ENCODE peak calls at places on chromosomes 6 and 20, in nine cellular contexts. Z is small intestine; O is mesendoderm; J is HCT116; K is sigmoid colon; U is OCI-LY7; E is hepatocyte; X is CD8-positive, alpha-beta memory T cell; A is HepG2. S is an unnamed sample. For H3K4me1, the result is how much of the 10 kb centered on the place peaks cover.

GRCh38 chr6:137829641-137830083 is 37.4 kb upstream of the TNFAIP3 start:
- DNase-seq in Z (peak), O (no peak), J (no peak), K (no peak), U (no peak), E (peak), X (no peak), A (no peak), S (no peak)

GRCh38 chr6:147071786-147072185 is 132.4 kb upstream of the STXBP5 start:
- DNase-seq in Z (no peak), O (no peak), J (no peak), K (no peak), U (no peak), E (no peak), X (no peak), A (no peak), S (no peak)

GRCh38 chr20:19433371-19434316 is 221.2 kb downstream of the SLC24A3 start:
- DNase-seq in Z (no peak), O (no peak), J (no peak), K (no peak), U (no peak), E (no peak), X (no peak), A (no peak), S (no peak)

GRCh38 chr6:111625511-111626331 is 20.0 kb upstream of the TRAF3IP2 start:
- DNase-seq in Z (peak), O (peak), J (no peak), K (peak), U (no peak), E (no peak), X (no peak), A (no peak), S (peak)

GRCh38 chr6:140269766-140270165 is 895.3 kb upstream of the CITED2 start:
- DNase-seq in Z (no peak), O (no peak), J (no peak), K (no peak), U (no peak), E (no peak), X (no peak), A (no peak), S (no peak)

GRCh38 chr6:167913699-167914098 is 83.8 kb upstream of the KIF25 start:
- DNase-seq in Z (no peak), O (no peak), J (no peak), K (no peak), U (no peak), E (no peak), X (no peak), A (no peak), S (no peak)

GRCh38 chr6:113805167-113805835 is 51.8 kb upstream of the MARCKS start:
- DNase-seq in Z (no peak), O (no peak), J (no peak), K (no peak), U (peak), E (no peak), X (no peak), A (no peak), S (no peak)

GRCh38 chr6:93779086-93779858 is 359.9 kb upstream of the EPHA7 start:
- DNase-seq in Z (no peak), O (peak), J (no peak), K (no peak), U (no peak), E (peak), X (no peak), A (no peak), S (peak)

GRCh38 chr20:56506103-56506502 is 18.4 kb upstream of the FAM209A start:
- DNase-seq in Z (no peak), O (no peak), J (no peak), K (no peak), U (no peak), E (no peak), X (no peak), A (no peak), S (no peak)

GRCh38 chr6:55379486-55379885 is 52.2 kb downstream of the GFRAL start:
- DNase-seq in Z (no peak), O (no peak), J (no peak), K (no peak), U (no peak), E (no peak), X (no peak), A (no peak), S (no peak)

GRCh38 chr6:27178001-27178730 is 69.3 kb upstream of the PRSS16 start:
- DNase-seq in Z (peak), O (peak), J (peak), K (peak), U (peak), E (peak), X (peak), A (peak), S (peak)

GRCh38 chr6:16318538-16318937 is 80.2 kb downstream of the GMPR start:
- DNase-seq in Z (no peak), O (no peak), J (no peak), K (no peak), U (no peak), E (no peak), X (no peak), A (no peak), S (no peak)

GRCh38 chr6:52931351-52931750 is 21.9 kb upstream of the GSTA3 start:
- DNase-seq in Z (no peak), O (no peak), J (no peak), K (no peak), U (no peak), E (no peak), X (no peak), A (no peak), S (no peak)

GRCh38 chr6:1335367-1336037 is 23.6 kb downstream of the FOXQ1 start:
- DNase-seq in Z (peak), O (peak), J (peak), K (no peak), U (no peak), E (peak), X (no peak), A (peak), S (no peak)

GRCh38 chr6:130975325-130975724 is 87.7 kb downstream of the EPB41L2 start:
- DNase-seq in Z (no peak), O (no peak), J (no peak), K (no peak), U (no peak), E (no peak), X (no peak), A (no peak), S (no peak)

GRCh38 chr20:54167909-54168872 is 5.6 kb downstream of the CYP24A1 start:
- DNase-seq in Z (no peak), O (no peak), J (peak), K (no peak), U (no peak), E (peak), X (no peak), A (peak), S (no peak)

GRCh38 chr6:132900849-132901248 is 86.5 kb downstream of the RPS12 start:
- DNase-seq in Z (no peak), O (no peak), J (no peak), K (no peak), U (no peak), E (no peak), X (no peak), A (no peak), S (no peak)

GRCh38 chr20:54212226-54212625 is 4.3 kb downstream of the PFDN4 start:
- DNase-seq in Z (no peak), O (no peak), J (no peak), K (no peak), U (no peak), E (no peak), X (no peak), A (no peak), S (no peak)

GRCh38 chr6:157019115-157019628 is 242.0 kb downstream of the ARID1B start:
- DNase-seq in Z (no peak), O (peak), J (no peak), K (no peak), U (peak), E (peak), X (no peak), A (peak), S (no peak)

GRCh38 chr20:53255102-53255710 is 283.0 kb downstream of the TSHZ2 start:
- DNase-seq in Z (no peak), O (no peak), J (no peak), K (no peak), U (no peak), E (no peak), X (no peak), A (no peak), S (no peak)

DNA sequence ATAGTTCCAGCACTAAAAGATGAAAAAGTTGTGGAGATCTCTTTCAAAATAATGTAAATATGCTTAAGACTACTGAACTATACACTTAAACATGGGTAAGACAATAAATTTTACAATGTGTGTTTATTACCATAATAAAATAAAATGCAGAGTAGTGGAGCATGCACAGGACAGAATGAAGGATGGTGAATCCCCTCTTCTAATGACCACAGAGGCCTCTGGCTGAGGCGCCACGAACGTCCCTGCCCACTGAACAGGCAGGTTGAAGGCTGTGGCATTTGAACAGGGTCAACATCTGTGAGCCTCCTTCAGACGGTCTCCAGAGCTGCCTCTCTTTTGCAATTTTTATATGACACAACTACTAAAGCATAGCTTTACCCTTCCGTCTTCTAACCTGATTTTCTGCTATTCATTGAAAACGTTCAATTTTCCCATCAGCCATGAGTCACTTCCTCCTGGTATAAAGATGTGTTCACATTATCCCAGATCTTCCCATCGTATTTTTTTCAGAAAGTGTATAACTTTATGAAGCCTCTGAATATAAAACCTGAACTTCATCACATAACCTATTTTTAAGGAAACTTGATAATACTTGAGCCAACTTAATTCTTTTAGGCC is 37.8 kb downstream of the ADGRF4 start:
- DNase-seq in Z (no peak), O (no peak), J (no peak), K (no peak), U (no peak), E (no peak), X (no peak), A (no peak), S (no peak)
- H3K27ac ChIP-seq in Z (no peak), O (no peak), J (no peak), K (no peak), U (no peak), E (peak), X (no peak), A (no peak), S (no peak)

GRCh38 chr20:3815703-3816315 is 4.5 kb upstream of the AP5S1 start:
- DNase-seq in Z (peak), O (no peak), J (no peak), K (peak), U (no peak), E (no peak), X (peak), A (no peak), S (no peak)
- H3K4me1 ChIP-seq in Z (under half), O (under half), J (half or more), K (under half), U (under half), E (under half), X (half or more), A (half or more), S (under half)

GRCh38 chr20:47150403-47151152 is 205.9 kb downstream of the ZMYND8 start:
- DNase-seq in Z (peak), O (peak), J (peak), K (peak), U (peak), E (peak), X (no peak), A (peak), S (peak)
- H3K27ac ChIP-seq in Z (no peak), O (no peak), J (no peak), K (no peak), U (no peak), E (no peak), X (no peak), A (no peak), S (no peak)

GRCh38 chr6:33595001-33595846 is 15.1 kb upstream of the BAK1 start:
- DNase-seq in Z (no peak), O (no peak), J (no peak), K (no peak), U (no peak), E (no peak), X (no peak), A (no peak), S (no peak)
- H3K4me1 ChIP-seq in Z (under half), O (under half), J (half or more), K (under half), U (half or more), E (under half), X (under half), A (under half), S (under half)

DNA sequence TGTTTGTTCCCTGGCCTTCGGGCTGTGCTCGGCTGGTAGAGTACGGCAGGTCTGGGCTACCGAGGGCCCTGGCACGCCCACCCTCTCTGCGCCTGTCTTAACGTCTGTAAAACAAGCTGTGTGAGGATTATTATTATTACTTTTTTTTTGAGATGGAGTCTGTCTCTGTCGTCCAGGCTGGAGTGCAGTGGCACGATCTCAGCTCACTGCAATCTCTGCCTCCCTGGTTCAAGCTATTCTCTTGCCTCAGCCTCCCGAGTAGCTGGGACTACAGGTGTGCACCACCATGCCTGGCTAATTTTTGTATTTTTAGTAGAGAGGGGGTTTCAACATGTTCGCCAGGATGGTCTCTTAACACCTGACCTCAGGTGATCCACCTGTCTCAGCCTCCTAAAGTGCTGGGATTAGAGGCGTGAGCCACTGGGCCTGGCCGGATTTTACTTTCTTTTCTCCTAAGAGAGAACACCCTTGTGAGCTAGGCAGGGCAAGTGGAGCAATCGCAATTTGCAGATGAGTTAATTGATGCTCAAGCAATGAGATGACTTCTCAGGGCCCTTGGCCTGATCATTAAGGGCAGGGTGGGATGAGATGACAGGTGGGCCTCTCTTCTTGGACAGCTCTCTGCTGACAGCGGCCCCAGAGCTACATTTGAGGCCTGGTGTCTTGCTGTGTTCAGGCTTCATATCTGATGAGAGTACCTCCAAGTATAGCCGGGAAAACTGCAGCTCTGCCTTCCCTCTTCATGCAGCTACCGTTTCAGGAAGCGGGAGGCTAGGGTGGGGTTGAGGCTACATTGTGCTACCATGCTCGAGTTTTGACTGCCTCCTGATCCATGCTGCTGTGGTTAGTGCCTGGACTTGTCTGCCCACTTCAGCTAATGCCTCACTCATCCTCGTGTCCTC is 914 bp upstream of the SMIM29 start:
- DNase-seq in Z (no peak), O (no peak), J (no peak), K (peak), U (no peak), E (no peak), X (no peak), A (no peak), S (no peak)
- H3K27ac ChIP-seq in Z (peak), O (no peak), J (peak), K (peak), U (no peak), E (peak), X (peak), A (peak), S (peak)

GRCh38 chr20:62923669-62924566 is 2.4 kb downstream of the DIDO1 start:
- DNase-seq in Z (peak), O (no peak), J (no peak), K (no peak), U (no peak), E (no peak), X (no peak), A (peak), S (no peak)

GRCh38 chr20:62924567-62925419 is 1.5 kb downstream of the DIDO1 start:
- DNase-seq in Z (peak), O (no peak), J (no peak), K (no peak), U (no peak), E (peak), X (peak), A (peak), S (no peak)

GRCh38 chr20:62926229-62927127 is at the start of gene DIDO1:
- DNase-seq in Z (peak), O (peak), J (peak), K (peak), U (peak), E (peak), X (peak), A (peak), S (peak)

GRCh38 chr20:62927128-62927705 is 912 bp upstream of the DIDO1 start:
- DNase-seq in Z (no peak), O (no peak), J (no peak), K (no peak), U (no peak), E (no peak), X (no peak), A (peak), S (no peak)

GRCh38 chr20:62925420-62926228 is 681 bp downstream of the DIDO1 start:
- DNase-seq in Z (peak), O (peak), J (no peak), K (no peak), U (peak), E (peak), X (peak), A (no peak), S (no peak)
- H3K4me1 ChIP-seq in Z (under half), O (under half), J (half or more), K (half or more), U (half or more), E (half or more), X (half or more), A (half or more), S (half or more)

GRCh38 chr6:39075010-39075738 is 26.6 kb downstream of the GLP1R start:
- DNase-seq in Z (no peak), O (no peak), J (no peak), K (peak), U (no peak), E (no peak), X (no peak), A (no peak), S (no peak)

GRCh38 chr6:39077882-39078594 is 29.5 kb downstream of the GLP1R start:
- DNase-seq in Z (no peak), O (no peak), J (no peak), K (no peak), U (no peak), E (no peak), X (no peak), A (no peak), S (peak)

GRCh38 chr6:39078695-39079094 is 30.1 kb downstream of the GLP1R start:
- DNase-seq in Z (no peak), O (no peak), J (no peak), K (no peak), U (no peak), E (no peak), X (no peak), A (no peak), S (peak)

GRCh38 chr6:39076086-39076992 is 27.8 kb downstream of the GLP1R start:
- DNase-seq in Z (no peak), O (no peak), J (no peak), K (no peak), U (no peak), E (no peak), X (no peak), A (no peak), S (no peak)

GRCh38 chr6:39076993-39077535 is 28.5 kb downstream of the GLP1R start:
- DNase-seq in Z (no peak), O (no peak), J (no peak), K (no peak), U (no peak), E (no peak), X (no peak), A (no peak), S (peak)
- H3K27ac ChIP-seq in Z (no peak), O (no peak), J (no peak), K (no peak), U (no peak), E (no peak), X (no peak), A (no peak), S (no peak)

GRCh38 chr6:108581932-108582500 is 21.3 kb downstream of the FOXO3 start:
- DNase-seq in Z (no peak), O (no peak), J (no peak), K (no peak), U (no peak), E (no peak), X (no peak), A (no peak), S (no peak)

GRCh38 chr6:108578595-108579038 is 17.9 kb downstream of the FOXO3 start:
- DNase-seq in Z (no peak), O (no peak), J (no peak), K (no peak), U (no peak), E (peak), X (no peak), A (no peak), S (no peak)

GRCh38 chr6:108582618-108583017 is 21.9 kb downstream of the FOXO3 start:
- DNase-seq in Z (no peak), O (no peak), J (no peak), K (no peak), U (no peak), E (no peak), X (no peak), A (no peak), S (no peak)

GRCh38 chr6:108581237-108581931 is 20.7 kb downstream of the FOXO3 start:
- DNase-seq in Z (peak), O (no peak), J (no peak), K (peak), U (no peak), E (peak), X (no peak), A (no peak), S (no peak)

GRCh38 chr6:108580645-108581044 is 19.9 kb downstream of the FOXO3 start:
- DNase-seq in Z (no peak), O (no peak), J (no peak), K (no peak), U (no peak), E (no peak), X (no peak), A (no peak), S (no peak)
- H3K4me1 ChIP-seq in Z (under half), O (under half), J (under half), K (half or more), U (under half), E (half or more), X (under half), A (half or more), S (under half)

S was measured in right atrium auricular region.